ENCODE peak calls at places on chromosome 22, in five cellular contexts. V is IMR-90, Z is psoas muscle, M is upper lobe of left lung, X is HepG2. I is an unnamed sample.

GRCh38 chr22:47168900-47169800 is 406.7 kb downstream of the TBC1D22A start:
- DNase-seq in V (peak), Z (peak), M (peak), X (peak), I (no peak)

GRCh38 chr22:48649031-48649430 is 1178.6 kb downstream of the BRD1 start:
- DNase-seq in V (no peak), Z (no peak), M (no peak), X (no peak), I (no peak)

GRCh38 chr22:16818538-16818937 is 6.7 kb downstream of the XKR3 start:
- DNase-seq in V (no peak), Z (no peak), M (no peak), X (no peak), I (no peak)

GRCh38 chr22:30968015-30968923 is at the start of gene MORC2:
- DNase-seq in V (peak), Z (peak), M (peak), X (peak), I (no peak)

GRCh38 chr22:25202290-25202921 is 2.7 kb downstream of the CRYBB3 start:
- DNase-seq in V (peak), Z (peak), M (no peak), X (peak), I (peak)

GRCh38 chr22:16819249-16819648 is 6.0 kb downstream of the XKR3 start:
- DNase-seq in V (no peak), Z (no peak), M (no peak), X (no peak), I (peak)

GRCh38 chr22:41713004-41713403 is 13.7 kb downstream of the MEI1 start:
- DNase-seq in V (no peak), Z (no peak), M (no peak), X (peak), I (no peak)

GRCh38 chr22:25490869-25491268 is 73.6 kb upstream of the GRK3 start:
- DNase-seq in V (no peak), Z (no peak), M (no peak), X (no peak), I (no peak)

GRCh38 chr22:26360169-26360885 is 68.7 kb upstream of the ASPHD2 start:
- DNase-seq in V (peak), Z (peak), M (no peak), X (peak), I (peak)

GRCh38 chr22:31906569-31906968 is 37.8 kb upstream of the YWHAH start:
- DNase-seq in V (no peak), Z (no peak), M (no peak), X (no peak), I (no peak)

GRCh38 chr22:27820896-27821866 is 19.6 kb upstream of the MN1 start:
- DNase-seq in V (no peak), Z (no peak), M (no peak), X (peak), I (no peak)

GRCh38 chr22:48714231-48714630 is 1113.4 kb downstream of the BRD1 start:
- DNase-seq in V (no peak), Z (no peak), M (no peak), X (no peak), I (no peak)

GRCh38 chr22:19598054-19598855 is 74.0 kb upstream of the CLDN5 start:
- DNase-seq in V (no peak), Z (no peak), M (no peak), X (no peak), I (no peak)

GRCh38 chr22:31244044-31244942 is 32.2 kb downstream of the LIMK2 start:
- DNase-seq in V (peak), Z (peak), M (no peak), X (peak), I (peak)

GRCh38 chr22:21684492-21685163 is 18.8 kb downstream of the PPIL2 start:
- DNase-seq in V (no peak), Z (no peak), M (no peak), X (no peak), I (no peak)

GRCh38 chr22:30224161-30224857 is 22.2 kb downstream of the LIF start:
- DNase-seq in V (no peak), Z (no peak), M (no peak), X (no peak), I (no peak)

GRCh38 chr22:31400023-31400397 is 606 bp downstream of the DRG1 start:
- DNase-seq in V (peak), Z (no peak), M (no peak), X (no peak), I (peak)

GRCh38 chr22:40955516-40955915 is 4.3 kb downstream of the RBX1 start:
- DNase-seq in V (peak), Z (no peak), M (no peak), X (no peak), I (peak)

GRCh38 chr22:39292561-39293074 is 26.8 kb downstream of the RPL3 start:
- DNase-seq in V (peak), Z (peak), M (peak), X (peak), I (peak)

GRCh38 chr22:47775686-47776085 is 1013.2 kb downstream of the TBC1D22A start:
- DNase-seq in V (no peak), Z (no peak), M (no peak), X (no peak), I (no peak)

GRCh38 chr22:35783943-35784614 is 66.4 kb downstream of the APOL5 start:
- DNase-seq in V (no peak), Z (no peak), M (no peak), X (no peak), I (peak)

GRCh38 chr22:20401376-20402020 is 7.5 kb downstream of the ZNF74 start:
- DNase-seq in V (no peak), Z (no peak), M (no peak), X (no peak), I (no peak)

GRCh38 chr22:33746501-33746928 is 173.8 kb downstream of the LARGE1 start:
- DNase-seq in V (no peak), Z (no peak), M (no peak), X (peak), I (no peak)

GRCh38 chr22:25362883-25363240 is 143.4 kb downstream of the CRYBB2 start:
- DNase-seq in V (no peak), Z (peak), M (no peak), X (no peak), I (no peak)

GRCh38 chr22:30159082-30159481 is 78.8 kb downstream of the HORMAD2 start:
- DNase-seq in V (no peak), Z (no peak), M (no peak), X (no peak), I (no peak)

GRCh38 chr22:35589071-35589735 is 27.9 kb downstream of the MB start:
- DNase-seq in V (peak), Z (peak), M (no peak), X (no peak), I (peak)

GRCh38 chr22:30159561-30160353 is 79.5 kb downstream of the HORMAD2 start:
- DNase-seq in V (peak), Z (peak), M (no peak), X (peak), I (peak)

GRCh38 chr22:35426801-35427140 is 26.8 kb downstream of the MCM5 start:
- DNase-seq in V (no peak), Z (no peak), M (no peak), X (no peak), I (no peak)

GRCh38 chr22:26168934-26169311 is 339 bp upstream of the SEZ6L start:
- DNase-seq in V (no peak), Z (peak), M (no peak), X (no peak), I (no peak)

GRCh38 chr22:22427542-22428065 is 80.9 kb downstream of the ZNF280B start:
- DNase-seq in V (no peak), Z (no peak), M (no peak), X (no peak), I (no peak)

GRCh38 chr22:41417622-41418390 is 28.8 kb downstream of the TOB2 start:
- DNase-seq in V (no peak), Z (peak), M (peak), X (no peak), I (peak)

GRCh38 chr22:40679964-40680818 is 907 bp downstream of the MCHR1 start:
- DNase-seq in V (peak), Z (no peak), M (no peak), X (no peak), I (peak)

GRCh38 chr22:48261706-48262105 is 1499.3 kb downstream of the TBC1D22A start:
- DNase-seq in V (no peak), Z (no peak), M (no peak), X (no peak), I (no peak)

GRCh38 chr22:30602049-30602448 is 4.9 kb upstream of the TCN2 start:
- DNase-seq in V (peak), Z (no peak), M (no peak), X (peak), I (peak)

GRCh38 chr22:25098445-25099081 is 101.1 kb upstream of the CRYBB3 start:
- DNase-seq in V (no peak), Z (no peak), M (no peak), X (no peak), I (no peak)

GRCh38 chr22:33014621-33015020 is 43.6 kb downstream of the SYN3 start:
- DNase-seq in V (no peak), Z (no peak), M (peak), X (no peak), I (no peak)

GRCh38 chr22:25488244-25489020 is 76.0 kb upstream of the GRK3 start:
- DNase-seq in V (peak), Z (peak), M (no peak), X (peak), I (peak)

GRCh38 chr22:27317961-27318360 is 483.6 kb downstream of the MN1 start:
- DNase-seq in V (no peak), Z (no peak), M (no peak), X (no peak), I (no peak)

DNA sequence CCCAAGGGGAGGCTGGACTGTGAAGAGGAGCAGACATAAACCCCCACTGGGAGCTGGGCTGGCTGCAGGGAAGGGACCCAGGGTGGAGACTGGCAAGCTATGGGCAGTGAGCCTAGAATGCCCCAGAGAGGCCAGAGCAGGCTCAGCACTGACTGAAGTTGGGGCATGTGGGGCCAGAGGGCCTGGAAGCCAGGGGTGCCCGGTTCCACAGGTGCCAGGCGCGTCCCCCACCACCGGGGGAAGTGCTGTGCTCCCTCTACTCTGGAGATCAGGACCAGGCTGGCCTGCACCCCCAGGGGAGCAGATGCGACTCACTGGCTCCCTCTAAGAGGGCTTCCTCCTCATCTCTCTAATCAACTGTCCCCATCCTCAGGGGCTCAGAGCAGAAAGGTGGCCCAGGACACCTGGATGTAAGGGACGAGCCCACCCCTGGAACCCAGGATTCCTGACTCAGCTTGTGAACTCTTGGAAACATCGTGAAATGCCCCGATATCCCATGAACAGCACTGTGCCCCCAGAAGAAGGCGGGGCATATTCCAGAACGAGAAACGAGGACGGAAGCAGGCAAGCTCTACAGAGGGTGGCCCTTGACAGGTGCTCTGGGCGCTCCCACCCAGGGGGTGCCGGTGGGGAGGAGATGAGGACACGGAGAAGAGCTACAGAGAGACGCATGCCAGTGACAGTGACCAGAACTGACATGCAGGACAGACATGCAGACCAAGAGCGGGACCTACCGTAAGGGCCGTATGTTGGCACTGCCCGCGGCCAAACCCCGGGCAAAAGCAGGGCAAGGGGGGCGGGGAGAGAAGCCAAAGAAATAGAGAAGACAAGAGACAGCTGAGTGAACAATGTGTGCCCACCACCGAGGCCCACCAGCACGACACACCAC is 20.4 kb downstream of the MAFF start:
- DNase-seq in V (no peak), Z (no peak), M (no peak), X (no peak), I (no peak)
- TF ChIP-seq CTCF in V (no peak), Z (no peak), M (no peak), X (no peak), I (no peak)

GRCh38 chr22:44645531-44645930 is 56.5 kb upstream of the PRR5 start:
- DNase-seq in V (no peak), Z (no peak), M (no peak), X (no peak), I (no peak)

GRCh38 chr22:44647141-44647540 is 54.9 kb upstream of the PRR5 start:
- DNase-seq in V (no peak), Z (no peak), M (no peak), X (no peak), I (no peak)

GRCh38 chr22:44645083-44645482 is 56.9 kb upstream of the PRR5 start:
- DNase-seq in V (no peak), Z (no peak), M (no peak), X (peak), I (no peak)

GRCh38 chr22:44646141-44646540 is 55.9 kb upstream of the PRR5 start:
- DNase-seq in V (no peak), Z (no peak), M (no peak), X (no peak), I (no peak)

DNA sequence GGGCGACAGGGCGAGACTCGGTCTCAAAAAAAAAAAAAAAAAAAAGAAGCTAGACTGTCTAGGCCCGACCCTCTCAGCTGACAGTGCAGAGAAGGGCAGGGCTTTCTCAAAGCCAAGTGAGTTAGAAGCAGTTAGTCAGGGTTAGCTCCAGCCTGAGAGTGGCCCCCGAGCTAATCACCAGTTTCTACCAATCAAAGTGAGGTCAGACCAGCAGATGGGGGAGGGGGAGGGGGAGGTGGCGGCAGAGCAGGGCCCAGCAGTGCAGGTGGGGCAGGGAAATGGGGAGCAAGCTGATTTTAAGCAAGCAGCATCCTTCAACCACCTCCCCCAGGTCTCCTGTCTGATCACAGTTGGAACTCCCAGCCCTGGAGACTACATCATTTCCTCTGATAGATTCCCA is 55.3 kb upstream of the PRR5 start:
- DNase-seq in V (no peak), Z (no peak), M (no peak), X (no peak), I (no peak)
- H3K4me3 ChIP-seq in V (no peak), Z (no peak), M (no peak), X (no peak), I (no peak)

GRCh38 chr22:23912293-23912903 is 18.2 kb downstream of the MIF start:
- DNase-seq in V (no peak), Z (no peak), M (no peak), X (no peak), I (no peak)

GRCh38 chr22:23911318-23911980 is 17.3 kb downstream of the MIF start:
- DNase-seq in V (no peak), Z (no peak), M (no peak), X (no peak), I (no peak)

GRCh38 chr22:23913306-23913660 is 19.1 kb downstream of the MIF start:
- DNase-seq in V (no peak), Z (no peak), M (no peak), X (no peak), I (no peak)

GRCh38 chr22:23915230-23915754 is 21.1 kb downstream of the MIF start:
- DNase-seq in V (no peak), Z (no peak), M (no peak), X (no peak), I (no peak)

GRCh38 chr22:23913661-23914353 is 19.6 kb downstream of the MIF start:
- DNase-seq in V (peak), Z (peak), M (peak), X (peak), I (peak)
- TF ChIP-seq CTCF in V (no peak), Z (no peak), M (no peak), X (no peak), I (no peak)

GRCh38 chr22:45612940-45613339 is 58.7 kb upstream of the ATXN10 start:
- DNase-seq in V (no peak), Z (peak), M (peak), X (no peak), I (peak)
- H3K4me3 ChIP-seq in V (no peak), Z (peak), M (no peak), X (no peak), I (no peak)

GRCh38 chr22:42904049-42904448 is 47.0 kb upstream of the ARFGAP3 start:
- DNase-seq in V (no peak), Z (no peak), M (no peak), X (no peak), I (no peak)

GRCh38 chr22:42901790-42902508 is 44.9 kb upstream of the ARFGAP3 start:
- DNase-seq in V (no peak), Z (peak), M (no peak), X (no peak), I (no peak)

GRCh38 chr22:42905702-42906183 is 48.7 kb upstream of the ARFGAP3 start:
- DNase-seq in V (no peak), Z (peak), M (no peak), X (no peak), I (no peak)

GRCh38 chr22:42905217-42905616 is 48.1 kb upstream of the ARFGAP3 start:
- DNase-seq in V (no peak), Z (no peak), M (no peak), X (no peak), I (no peak)

DNA sequence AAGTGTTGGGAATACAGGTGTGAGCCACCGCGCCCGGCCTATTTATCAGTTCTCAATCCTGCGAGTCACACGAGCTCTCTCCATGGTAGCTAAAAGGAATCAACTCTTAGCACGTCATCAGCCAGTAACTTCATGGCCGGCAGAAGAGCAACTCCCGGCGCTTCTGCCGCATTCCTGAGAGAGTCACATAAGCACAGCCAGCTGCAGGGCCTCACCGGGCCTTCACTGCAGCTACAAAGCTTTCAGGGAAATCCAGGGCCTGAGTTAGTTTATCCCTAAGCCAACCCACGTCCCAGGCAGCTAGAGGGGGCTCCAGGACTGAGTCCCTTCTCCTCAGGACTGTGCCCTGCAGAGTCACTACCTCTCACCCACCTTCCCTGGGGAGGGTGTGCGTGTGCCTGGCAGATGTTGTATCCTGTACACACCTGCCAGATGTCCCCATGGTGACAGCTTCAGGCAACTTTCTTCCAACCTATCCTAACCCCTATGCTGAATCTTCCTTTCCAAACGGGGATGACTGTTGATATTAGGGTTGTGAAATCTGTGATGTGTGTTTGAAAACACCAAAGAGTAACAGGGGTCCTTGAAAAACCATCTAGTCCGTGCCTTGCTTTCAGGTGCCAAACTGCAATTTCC is 45.9 kb upstream of the ARFGAP3 start:
- DNase-seq in V (peak), Z (no peak), M (no peak), X (no peak), I (peak)
- TF ChIP-seq CTCF in V (peak), Z (no peak), M (no peak), X (peak), I (no peak)

GRCh38 chr22:37186228-37186996 is 1.6 kb downstream of the C1QTNF6 start:
- DNase-seq in V (peak), Z (peak), M (no peak), X (peak), I (peak)

GRCh38 chr22:37187891-37188761 is at the start of gene C1QTNF6:
- DNase-seq in V (peak), Z (peak), M (no peak), X (no peak), I (no peak)

GRCh38 chr22:37185646-37186227 is 2.3 kb downstream of the C1QTNF6 start:
- DNase-seq in V (no peak), Z (peak), M (no peak), X (no peak), I (no peak)

GRCh38 chr22:37187552-37187890 is 526 bp downstream of the C1QTNF6 start:
- DNase-seq in V (peak), Z (peak), M (no peak), X (no peak), I (peak)

DNA sequence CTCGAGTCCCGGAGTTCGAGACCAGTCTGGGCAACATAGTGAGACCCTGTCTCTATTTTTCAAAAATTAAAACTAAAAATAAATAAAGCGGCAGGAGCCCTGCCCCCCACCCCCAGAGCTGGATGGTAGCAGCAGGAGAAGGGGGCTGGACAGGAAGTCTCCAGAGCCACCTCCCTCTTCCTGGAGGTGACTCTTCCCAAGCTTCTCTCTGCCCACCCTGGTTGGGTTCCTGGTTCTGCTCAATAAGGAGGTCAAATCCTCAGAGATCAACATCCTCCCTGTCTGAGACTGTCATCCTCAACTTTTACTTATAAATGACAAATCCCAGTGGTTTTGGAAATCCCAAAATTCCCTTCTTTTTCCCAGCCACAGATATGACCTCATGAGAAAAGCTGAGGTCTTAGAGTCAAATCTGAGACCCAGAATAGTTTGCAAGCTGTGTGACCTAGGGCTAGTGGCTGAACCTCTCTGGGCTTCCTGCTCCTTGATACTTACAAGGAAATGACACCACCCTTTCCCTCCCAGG is 987 bp downstream of the C1QTNF6 start:
- DNase-seq in V (peak), Z (no peak), M (no peak), X (no peak), I (no peak)
- H3K4me3 ChIP-seq in V (peak), Z (peak), M (no peak), X (no peak), I (peak)

I was measured in cardiac fibroblast.